ENCODE peak calls at places on chromosomes 12 and 14, in six cellular contexts. One of them, this sample, is unnamed.

GRCh38 chr14:91292476-91292875 is 48.0 kb upstream of the GPR68 start:
- DNase-seq in lung: no peak
- DNase-seq in fibroblast of lung: no peak
- DNase-seq in right cardiac atrium: no peak
- DNase-seq in neural progenitor cell: no peak
- DNase-seq in GM23338: no peak
- DNase-seq in this sample: no peak

GRCh38 chr12:79552186-79552585 is 138.6 kb downstream of the PAWR start:
- DNase-seq in GM23338: no peak
- DNase-seq in lung: no peak
- DNase-seq in neural progenitor cell: no peak
- DNase-seq in fibroblast of lung: no peak
- DNase-seq in right cardiac atrium: no peak
- DNase-seq in this sample: no peak

GRCh38 chr12:15154108-15154507 is 67.1 kb downstream of the RERG start:
- DNase-seq in lung: no peak
- DNase-seq in fibroblast of lung: no peak
- DNase-seq in right cardiac atrium: no peak
- DNase-seq in neural progenitor cell: no peak
- DNase-seq in GM23338: no peak
- DNase-seq in this sample: no peak

GRCh38 chr14:103743691-103744090 is 28.1 kb downstream of the ZFYVE21 start:
- DNase-seq in lung: no peak
- DNase-seq in fibroblast of lung: no peak
- DNase-seq in GM23338: no peak
- DNase-seq in neural progenitor cell: no peak
- DNase-seq in right cardiac atrium: no peak
- DNase-seq in this sample: no peak

GRCh38 chr12:121793501-121793835 is at the start of gene RHOF:
- DNase-seq in lung: peak; percentile 55
- DNase-seq in GM23338: peak; percentile 83
- DNase-seq in fibroblast of lung: no peak
- DNase-seq in right cardiac atrium: peak; percentile 81
- DNase-seq in neural progenitor cell: peak; percentile 80
- DNase-seq in this sample: no peak

GRCh38 chr12:38053655-38054464 is 262.7 kb upstream of the ALG10B start:
- DNase-seq in neural progenitor cell: no peak
- DNase-seq in GM23338: peak; percentile 71
- DNase-seq in fibroblast of lung: no peak
- DNase-seq in lung: peak; percentile 59
- DNase-seq in right cardiac atrium: no peak
- DNase-seq in this sample: no peak

GRCh38 chr12:989751-990278 is 1.2 kb upstream of the ERC1 start:
- DNase-seq in neural progenitor cell: peak; percentile 46
- DNase-seq in lung: no peak
- DNase-seq in right cardiac atrium: no peak
- DNase-seq in GM23338: no peak
- DNase-seq in fibroblast of lung: peak; percentile 78
- DNase-seq in this sample: no peak

GRCh38 chr14:97642631-97643030 is 845.4 kb downstream of the VRK1 start:
- DNase-seq in neural progenitor cell: no peak
- DNase-seq in GM23338: no peak
- DNase-seq in lung: no peak
- DNase-seq in fibroblast of lung: no peak
- DNase-seq in right cardiac atrium: no peak
- DNase-seq in this sample: no peak

GRCh38 chr12:4910502-4911315 is 1.0 kb downstream of the KCNA1 start:
- DNase-seq in right cardiac atrium: no peak
- DNase-seq in neural progenitor cell: peak; percentile 20
- DNase-seq in fibroblast of lung: peak; percentile 5
- DNase-seq in GM23338: peak; percentile 39
- DNase-seq in lung: no peak
- DNase-seq in this sample: no peak

GRCh38 chr14:103662591-103662990 is 33.6 kb downstream of the KLC1 start:
- DNase-seq in right cardiac atrium: no peak
- DNase-seq in lung: no peak
- DNase-seq in neural progenitor cell: no peak
- DNase-seq in fibroblast of lung: no peak
- DNase-seq in GM23338: no peak
- DNase-seq in this sample: no peak

GRCh38 chr12:87274594-87275245 is 754.5 kb downstream of the C12orf50 start:
- DNase-seq in fibroblast of lung: peak; percentile 47
- DNase-seq in neural progenitor cell: peak; percentile 62
- DNase-seq in GM23338: peak; percentile 80
- DNase-seq in right cardiac atrium: no peak
- DNase-seq in lung: no peak
- DNase-seq in this sample: no peak

GRCh38 chr12:64625243-64626077 is 15.2 kb downstream of the RASSF3 start:
- DNase-seq in fibroblast of lung: peak; percentile 90
- DNase-seq in lung: peak; percentile 61
- DNase-seq in GM23338: no peak
- DNase-seq in right cardiac atrium: peak; percentile 81
- DNase-seq in neural progenitor cell: no peak
- DNase-seq in this sample: peak; percentile 43

GRCh38 chr12:1662761-1663439 is 28.0 kb upstream of the ADIPOR2 start:
- DNase-seq in fibroblast of lung: peak; percentile 31
- DNase-seq in lung: peak; percentile 74
- DNase-seq in neural progenitor cell: peak; percentile 89
- DNase-seq in GM23338: peak; percentile 96
- DNase-seq in right cardiac atrium: peak; percentile 76
- DNase-seq in this sample: no peak

GRCh38 chr14:47009615-47010014 is 358.0 kb upstream of the RPL10L start:
- DNase-seq in GM23338: peak; percentile 33
- DNase-seq in lung: no peak
- DNase-seq in fibroblast of lung: no peak
- DNase-seq in right cardiac atrium: no peak
- DNase-seq in neural progenitor cell: no peak
- DNase-seq in this sample: no peak

GRCh38 chr12:112261559-112261958 is 120.7 kb downstream of the HECTD4 start:
- DNase-seq in fibroblast of lung: no peak
- DNase-seq in GM23338: peak; percentile 72
- DNase-seq in right cardiac atrium: no peak
- DNase-seq in neural progenitor cell: peak; percentile 27
- DNase-seq in lung: no peak
- DNase-seq in this sample: no peak

GRCh38 chr14:100677925-100678765 is 48.5 kb upstream of the DLK1 start:
- DNase-seq in right cardiac atrium: peak; percentile 93
- DNase-seq in fibroblast of lung: peak; percentile 86
- DNase-seq in neural progenitor cell: peak; percentile 70
- DNase-seq in GM23338: no peak
- DNase-seq in lung: no peak
- DNase-seq in this sample: peak; percentile 38

GRCh38 chr12:130357729-130358330 is 20.1 kb downstream of the PIWIL1 start:
- DNase-seq in lung: no peak
- DNase-seq in fibroblast of lung: no peak
- DNase-seq in GM23338: no peak
- DNase-seq in neural progenitor cell: no peak
- DNase-seq in right cardiac atrium: no peak
- DNase-seq in this sample: no peak

GRCh38 chr14:56579345-56580316 is at the start of gene TMEM260:
- DNase-seq in neural progenitor cell: peak; percentile 94
- DNase-seq in GM23338: peak; percentile 94
- DNase-seq in fibroblast of lung: peak; percentile 90
- DNase-seq in right cardiac atrium: peak; percentile 93
- DNase-seq in lung: peak; percentile 89
- DNase-seq in this sample: peak; percentile 88

GRCh38 chr14:61331992-61332657 is 10.7 kb downstream of the PRKCH start:
- DNase-seq in GM23338: no peak
- DNase-seq in neural progenitor cell: no peak
- DNase-seq in fibroblast of lung: no peak
- DNase-seq in right cardiac atrium: no peak
- DNase-seq in lung: no peak
- DNase-seq in this sample: no peak

GRCh38 chr12:14373202-14373601 is 7.7 kb downstream of the ATF7IP start:
- DNase-seq in lung: no peak
- DNase-seq in GM23338: no peak
- DNase-seq in right cardiac atrium: no peak
- DNase-seq in fibroblast of lung: peak; percentile 72
- DNase-seq in neural progenitor cell: no peak
- DNase-seq in this sample: no peak

GRCh38 chr12:68350753-68351152 is 18.6 kb upstream of the MDM1 start:
- DNase-seq in GM23338: no peak
- DNase-seq in neural progenitor cell: no peak
- DNase-seq in fibroblast of lung: peak; percentile 27
- DNase-seq in right cardiac atrium: no peak
- DNase-seq in lung: no peak
- DNase-seq in this sample: no peak

GRCh38 chr14:92584221-92584620 is 70.6 kb downstream of the RIN3 start:
- DNase-seq in fibroblast of lung: no peak
- DNase-seq in right cardiac atrium: no peak
- DNase-seq in GM23338: no peak
- DNase-seq in neural progenitor cell: no peak
- DNase-seq in lung: no peak
- DNase-seq in this sample: no peak

GRCh38 chr14:102554835-102555819 is 37.3 kb upstream of the RCOR1 start:
- DNase-seq in fibroblast of lung: peak; percentile 27
- DNase-seq in lung: peak; percentile 46
- DNase-seq in GM23338: peak; percentile 95
- DNase-seq in right cardiac atrium: peak; percentile 74
- DNase-seq in neural progenitor cell: peak; percentile 87
- DNase-seq in this sample: no peak

GRCh38 chr12:26150737-26151450 is 26.1 kb upstream of the BHLHE41 start:
- DNase-seq in lung: no peak
- DNase-seq in fibroblast of lung: peak; percentile 80
- DNase-seq in right cardiac atrium: no peak
- DNase-seq in neural progenitor cell: no peak
- DNase-seq in GM23338: no peak
- DNase-seq in this sample: no peak

GRCh38 chr14:36580856-36581831 is 1.3 kb downstream of the NKX2-8 start:
- DNase-seq in right cardiac atrium: peak; percentile 45
- DNase-seq in lung: no peak
- DNase-seq in neural progenitor cell: peak; percentile 83
- DNase-seq in GM23338: peak; percentile 83
- DNase-seq in fibroblast of lung: peak; percentile 15
- DNase-seq in this sample: no peak

GRCh38 chr12:80763874-80764273 is 47.2 kb downstream of the MYF5 start:
- DNase-seq in neural progenitor cell: peak; percentile 74
- DNase-seq in right cardiac atrium: no peak
- DNase-seq in lung: no peak
- DNase-seq in fibroblast of lung: peak; percentile 81
- DNase-seq in GM23338: peak; percentile 81
- DNase-seq in this sample: no peak

GRCh38 chr12:104626069-104626690 is 169.4 kb downstream of the CHST11 start:
- DNase-seq in lung: no peak
- DNase-seq in GM23338: no peak
- DNase-seq in right cardiac atrium: no peak
- DNase-seq in fibroblast of lung: no peak
- DNase-seq in neural progenitor cell: no peak
- DNase-seq in this sample: no peak

GRCh38 chr12:105947906-105948305 is 190.8 kb downstream of the NUAK1 start:
- DNase-seq in right cardiac atrium: no peak
- DNase-seq in neural progenitor cell: no peak
- DNase-seq in GM23338: no peak
- DNase-seq in lung: no peak
- DNase-seq in fibroblast of lung: no peak
- DNase-seq in this sample: no peak
- H3K27ac ChIP-seq in right cardiac atrium: no peak overlapping the region
- H3K27ac ChIP-seq in neural progenitor cell: no peak overlapping the region
- H3K27ac ChIP-seq in GM23338: no peak overlapping the region
- H3K27ac ChIP-seq in lung: peak overlapping the region; percentile 69
- H3K27ac ChIP-seq in fibroblast of lung: no peak overlapping the region
- H3K27ac ChIP-seq in this sample: no peak overlapping the region

GRCh38 chr12:6539276-6540134 is 5.2 kb downstream of the GAPDH start:
- DNase-seq in fibroblast of lung: no peak
- DNase-seq in GM23338: peak; percentile 17
- DNase-seq in lung: no peak
- DNase-seq in right cardiac atrium: peak; percentile 77
- DNase-seq in neural progenitor cell: peak; percentile 41
- DNase-seq in this sample: no peak
- H3K27ac ChIP-seq in fibroblast of lung: peak overlapping the region; percentile 81
- H3K27ac ChIP-seq in GM23338: peak overlapping the region; percentile 85
- H3K27ac ChIP-seq in lung: no peak overlapping the region
- H3K27ac ChIP-seq in right cardiac atrium: peak overlapping the region; percentile 40
- H3K27ac ChIP-seq in neural progenitor cell: peak overlapping the region; percentile 33
- H3K27ac ChIP-seq in this sample: peak overlapping the region; percentile 32

GRCh38 chr12:3081886-3082285 is 4.7 kb downstream of the TSPAN9 start:
- DNase-seq in GM23338: no peak
- DNase-seq in fibroblast of lung: no peak
- DNase-seq in neural progenitor cell: no peak
- DNase-seq in right cardiac atrium: no peak
- DNase-seq in lung: no peak
- DNase-seq in this sample: no peak

GRCh38 chr12:3083241-3083921 is 6.2 kb downstream of the TSPAN9 start:
- DNase-seq in fibroblast of lung: no peak
- DNase-seq in neural progenitor cell: no peak
- DNase-seq in GM23338: no peak
- DNase-seq in lung: no peak
- DNase-seq in right cardiac atrium: no peak
- DNase-seq in this sample: no peak

GRCh38 chr12:3084742-3085141 is 7.6 kb downstream of the TSPAN9 start:
- DNase-seq in fibroblast of lung: no peak
- DNase-seq in right cardiac atrium: no peak
- DNase-seq in GM23338: peak; percentile 83
- DNase-seq in lung: no peak
- DNase-seq in neural progenitor cell: peak; percentile 80
- DNase-seq in this sample: no peak

GRCh38 chr12:3085341-3086125 is 8.4 kb downstream of the TSPAN9 start:
- DNase-seq in right cardiac atrium: no peak
- DNase-seq in fibroblast of lung: no peak
- DNase-seq in GM23338: no peak
- DNase-seq in neural progenitor cell: no peak
- DNase-seq in lung: no peak
- DNase-seq in this sample: no peak

DNA sequence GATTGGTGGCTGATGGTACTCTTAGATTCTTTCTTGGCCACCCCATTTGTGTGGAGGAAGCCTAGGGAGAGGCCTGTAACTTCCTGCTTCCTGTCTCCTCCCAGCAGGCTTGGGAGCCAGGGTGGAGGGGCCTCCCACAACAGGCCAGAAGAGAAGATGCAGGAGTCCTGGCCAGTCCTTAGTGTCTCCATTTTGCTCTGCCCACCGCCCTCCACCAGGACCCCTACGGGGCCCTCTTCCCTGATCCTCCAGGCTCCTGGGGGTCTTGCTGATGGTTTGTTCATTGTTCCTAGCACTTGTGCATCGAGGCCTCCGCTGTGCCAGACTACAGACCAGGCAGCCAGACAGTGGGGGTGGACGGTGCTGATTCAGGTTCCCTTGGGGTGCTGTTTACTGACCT is 6.8 kb downstream of the TSPAN9 start:
- DNase-seq in fibroblast of lung: no peak
- DNase-seq in neural progenitor cell: no peak
- DNase-seq in lung: no peak
- DNase-seq in GM23338: no peak
- DNase-seq in right cardiac atrium: no peak
- DNase-seq in this sample: no peak
- H3K27ac ChIP-seq in fibroblast of lung: no peak overlapping the region
- H3K27ac ChIP-seq in neural progenitor cell: no peak overlapping the region
- H3K27ac ChIP-seq in lung: peak overlapping the region; percentile 47
- H3K27ac ChIP-seq in GM23338: peak overlapping the region; percentile 87
- H3K27ac ChIP-seq in right cardiac atrium: peak overlapping the region; percentile 56
- H3K27ac ChIP-seq in this sample: no peak overlapping the region

DNA sequence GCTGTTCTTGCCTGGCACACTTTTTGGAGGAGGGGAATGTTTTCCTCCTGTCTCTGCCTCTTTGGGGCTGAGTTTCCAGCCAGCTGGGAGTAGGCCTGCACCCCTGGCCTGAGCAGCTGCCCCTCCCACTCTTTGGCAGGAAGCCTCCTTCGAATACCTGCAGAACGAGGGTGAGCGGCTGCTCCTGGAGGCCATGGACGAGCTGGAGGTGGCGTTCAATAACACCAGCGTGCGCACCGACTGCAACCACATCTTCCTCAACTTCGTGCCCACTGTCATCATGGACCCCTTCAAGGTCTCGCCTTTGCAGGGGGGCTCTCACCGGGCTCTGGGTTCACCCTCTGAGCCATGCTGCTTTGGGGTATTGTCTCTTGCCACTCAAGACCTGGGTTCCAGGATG is 69.4 kb downstream of the FOXN4 start:
- DNase-seq in right cardiac atrium: no peak
- DNase-seq in neural progenitor cell: no peak
- DNase-seq in lung: no peak
- DNase-seq in fibroblast of lung: no peak
- DNase-seq in GM23338: peak; percentile 5
- DNase-seq in this sample: no peak
- H3K27ac ChIP-seq in right cardiac atrium: no peak overlapping the region
- H3K27ac ChIP-seq in neural progenitor cell: no peak overlapping the region
- H3K27ac ChIP-seq in lung: no peak overlapping the region
- H3K27ac ChIP-seq in fibroblast of lung: no peak overlapping the region
- H3K27ac ChIP-seq in GM23338: no peak overlapping the region
- H3K27ac ChIP-seq in this sample: no peak overlapping the region

This sample was measured in caudate nucleus.